ENCODE peak calls at places on chromosome 6, in eight cellular contexts. D is stimulated activated CD4-positive, alpha-beta T cell treated with anti-CD3 and anti-CD28 coated beads, Interleukin-1b, Interleukin-23, amount 100 ng/mL, for 24 hours; S is NCI-H748 treated with DMSO at 0.1 percent for 48 hours; A is activated CD4-positive, alpha-beta T cell treated with anti-CD3 and anti-CD28 coated beads, Interleukin-2, amount 50 U/mL, for 1 hour; J is GM04504; H is type B pancreatic cell; M is stimulated activated CD8-positive, alpha-beta memory T cell treated with anti-CD3 and anti-CD28 coated beads, Interleukin-2, amount 100 ng/mL, for 1 hour; U is KBM-7. B is an unnamed sample.

GRCh38 chr6:5469101-5469846 is 208.0 kb downstream of the FARS2 start:
- DNase-seq in S (no peak), U (no peak), A (no peak), J (no peak), D (no peak), H (no peak), M (no peak), B (no peak)

GRCh38 chr6:109791301-109791700 is 100.2 kb downstream of the FIG4 start:
- DNase-seq in D (no peak), J (no peak), U (no peak), M (no peak), H (no peak), S (no peak), A (no peak), B (no peak)

GRCh38 chr6:18561006-18561750 is 174.0 kb downstream of the RNF144B start:
- DNase-seq in J (no peak), U (peak), A (no peak), M (no peak), S (no peak), H (no peak), D (no peak), B (no peak)

GRCh38 chr6:110661426-110661825 is 153.8 kb downstream of the CDK19 start:
- DNase-seq in A (no peak), M (no peak), S (no peak), J (no peak), D (no peak), H (no peak), U (no peak), B (no peak)

GRCh38 chr6:108363113-108363512 is 68.3 kb downstream of the AFG1L start:
- DNase-seq in A (no peak), H (no peak), D (no peak), J (no peak), U (no peak), M (no peak), S (no peak), B (no peak)

GRCh38 chr6:88730602-88731001 is 232.8 kb downstream of the RNGTT start:
- DNase-seq in A (no peak), D (no peak), H (no peak), U (no peak), J (no peak), S (no peak), M (no peak), B (no peak)

GRCh38 chr6:32970413-32971244 is 2.2 kb downstream of the BRD2 start:
- DNase-seq in M (peak), D (peak), S (peak), J (peak), U (peak), A (peak), H (peak), B (peak)

GRCh38 chr6:10316327-10316726 is 98.5 kb downstream of the TFAP2A start:
- DNase-seq in M (no peak), U (no peak), D (no peak), A (no peak), J (peak), S (no peak), H (no peak), B (no peak)

GRCh38 chr6:139608872-139609271 is 234.4 kb upstream of the CITED2 start:
- DNase-seq in U (no peak), H (no peak), S (no peak), J (no peak), D (no peak), M (no peak), A (no peak), B (no peak)

GRCh38 chr6:16092990-16093389 is 35.9 kb upstream of the MYLIP start:
- DNase-seq in H (no peak), S (no peak), M (no peak), J (no peak), U (no peak), A (no peak), D (no peak), B (no peak)

GRCh38 chr6:166664135-166664534 is 37.1 kb upstream of the RPS6KA2 start:
- DNase-seq in S (no peak), U (no peak), A (no peak), M (no peak), D (no peak), J (no peak), H (no peak), B (no peak)

GRCh38 chr6:94454231-94454630 is 1034.9 kb upstream of the EPHA7 start:
- DNase-seq in M (no peak), U (no peak), H (no peak), D (no peak), S (no peak), A (no peak), J (no peak), B (no peak)

GRCh38 chr6:43228951-43229802 is at the start of gene DNPH1:
- DNase-seq in J (peak), S (peak), H (peak), D (peak), U (peak), A (peak), M (peak), B (no peak)

GRCh38 chr6:158122048-158122447 is 46.0 kb downstream of the SERAC1 start:
- DNase-seq in D (no peak), A (no peak), H (no peak), U (no peak), M (no peak), S (no peak), J (no peak), B (no peak)

GRCh38 chr6:6191476-6191875 is 129.0 kb downstream of the F13A1 start:
- DNase-seq in A (no peak), H (no peak), D (no peak), U (peak), J (no peak), S (no peak), M (no peak), B (no peak)

GRCh38 chr6:169998457-169998856 is 247.0 kb downstream of the ERMARD start:
- DNase-seq in U (no peak), M (no peak), H (no peak), J (no peak), S (no peak), D (no peak), A (no peak), B (no peak)

GRCh38 chr6:7587631-7588100 is 2.3 kb upstream of the SNRNP48 start:
- DNase-seq in J (no peak), H (no peak), A (no peak), D (no peak), U (no peak), M (no peak), S (no peak), B (no peak)

GRCh38 chr6:112665815-112666214 is 318.7 kb downstream of the RFPL4B start:
- DNase-seq in D (no peak), H (no peak), A (no peak), U (no peak), J (peak), M (no peak), S (no peak), B (no peak)

GRCh38 chr6:109896333-109896732 is 81.8 kb upstream of the GPR6 start:
- DNase-seq in S (no peak), U (no peak), J (peak), H (no peak), M (no peak), A (no peak), D (no peak), B (no peak)

GRCh38 chr6:36642913-36643817 is 35.3 kb upstream of the CDKN1A start:
- DNase-seq in D (no peak), H (no peak), J (peak), M (no peak), U (no peak), S (no peak), A (no peak), B (peak)

GRCh38 chr6:135837735-135838449 is 13.6 kb upstream of the PDE7B start:
- DNase-seq in D (no peak), M (no peak), S (no peak), H (no peak), J (no peak), A (no peak), U (no peak), B (no peak)

GRCh38 chr6:131225959-131226358 is 90.7 kb downstream of the AKAP7 start:
- DNase-seq in H (no peak), D (no peak), M (no peak), U (no peak), J (no peak), A (no peak), S (no peak), B (no peak)

GRCh38 chr6:43725643-43726580 is 38.3 kb upstream of the MRPS18A start:
- DNase-seq in M (no peak), D (no peak), H (no peak), A (no peak), U (no peak), S (no peak), J (no peak), B (no peak)

GRCh38 chr6:155174576-155175174 is 89.1 kb upstream of the CLDN20 start:
- DNase-seq in S (peak), D (peak), M (peak), U (peak), J (peak), A (peak), H (no peak), B (no peak)

GRCh38 chr6:71187136-71187535 is 101.5 kb upstream of the OGFRL1 start:
- DNase-seq in J (no peak), D (no peak), A (no peak), H (no peak), M (no peak), U (peak), S (no peak), B (no peak)

GRCh38 chr6:33665957-33666356 is 44.8 kb downstream of the ITPR3 start:
- DNase-seq in D (no peak), H (no peak), J (no peak), S (no peak), M (no peak), U (peak), A (no peak), B (no peak)

GRCh38 chr6:3384346-3385143 is 72.3 kb downstream of the SLC22A23 start:
- DNase-seq in D (no peak), A (no peak), J (no peak), H (no peak), M (no peak), S (no peak), U (no peak), B (no peak)

GRCh38 chr6:22808466-22808865 is 239.1 kb downstream of the HDGFL1 start:
- DNase-seq in M (no peak), J (no peak), H (no peak), A (no peak), S (no peak), D (no peak), U (no peak), B (no peak)